ENCODE peak calls at places on chromosomes 3 and 15, in six cellular contexts. One of them, this sample, is unnamed.

GRCh38 chr3:76582632-76583378 is 457.1 kb upstream of the ROBO2 start:
- DNase-seq in hepatocyte: no peak
- DNase-seq in CD8-positive, alpha-beta T cell: no peak
- DNase-seq in cardiac muscle cell: no peak
- DNase-seq in fibroblast of lung: no peak
- DNase-seq in psoas muscle: no peak
- DNase-seq in this sample: no peak

GRCh38 chr3:126476166-126476975 is 680 bp upstream of the ZXDC start:
- DNase-seq in hepatocyte: no peak
- DNase-seq in CD8-positive, alpha-beta T cell: no peak
- DNase-seq in cardiac muscle cell: no peak
- DNase-seq in fibroblast of lung: no peak
- DNase-seq in psoas muscle: peak; percentile 85
- DNase-seq in this sample: no peak

GRCh38 chr3:52204337-52205073 is 6.5 kb downstream of the ALAS1 start:
- DNase-seq in hepatocyte: no peak
- DNase-seq in CD8-positive, alpha-beta T cell: no peak
- DNase-seq in cardiac muscle cell: no peak
- DNase-seq in fibroblast of lung: no peak
- DNase-seq in psoas muscle: no peak
- DNase-seq in this sample: no peak

GRCh38 chr3:78353231-78353630 is 1313.3 kb downstream of the ROBO2 start:
- DNase-seq in hepatocyte: no peak
- DNase-seq in CD8-positive, alpha-beta T cell: no peak
- DNase-seq in cardiac muscle cell: no peak
- DNase-seq in fibroblast of lung: no peak
- DNase-seq in psoas muscle: no peak
- DNase-seq in this sample: no peak

GRCh38 chr15:78018968-78019644 is 58.4 kb downstream of the TBC1D2B start:
- DNase-seq in hepatocyte: no peak
- DNase-seq in CD8-positive, alpha-beta T cell: peak; percentile 17
- DNase-seq in cardiac muscle cell: peak; percentile 50
- DNase-seq in fibroblast of lung: no peak
- DNase-seq in psoas muscle: no peak
- DNase-seq in this sample: no peak

GRCh38 chr15:41746802-41747201 is 27.5 kb upstream of the MAPKBP1 start:
- DNase-seq in hepatocyte: no peak
- DNase-seq in CD8-positive, alpha-beta T cell: no peak
- DNase-seq in cardiac muscle cell: no peak
- DNase-seq in fibroblast of lung: peak; percentile 19
- DNase-seq in psoas muscle: no peak
- DNase-seq in this sample: no peak

GRCh38 chr3:177126015-177126773 is 71.1 kb downstream of the TBL1XR1 start:
- DNase-seq in hepatocyte: no peak
- DNase-seq in CD8-positive, alpha-beta T cell: no peak
- DNase-seq in cardiac muscle cell: no peak
- DNase-seq in fibroblast of lung: peak; percentile 75
- DNase-seq in psoas muscle: no peak
- DNase-seq in this sample: no peak

GRCh38 chr3:66991478-66991877 is 6.6 kb upstream of the KBTBD8 start:
- DNase-seq in hepatocyte: peak; percentile 49
- DNase-seq in CD8-positive, alpha-beta T cell: no peak
- DNase-seq in cardiac muscle cell: no peak
- DNase-seq in fibroblast of lung: peak; percentile 93
- DNase-seq in psoas muscle: no peak
- DNase-seq in this sample: no peak

GRCh38 chr3:36697397-36698001 is 66.9 kb downstream of the DCLK3 start:
- DNase-seq in hepatocyte: no peak
- DNase-seq in CD8-positive, alpha-beta T cell: no peak
- DNase-seq in cardiac muscle cell: peak; percentile 38
- DNase-seq in fibroblast of lung: no peak
- DNase-seq in psoas muscle: no peak
- DNase-seq in this sample: no peak

GRCh38 chr15:59953392-59953883 is 50.7 kb upstream of the FOXB1 start:
- DNase-seq in hepatocyte: peak; percentile 7
- DNase-seq in CD8-positive, alpha-beta T cell: no peak
- DNase-seq in cardiac muscle cell: no peak
- DNase-seq in fibroblast of lung: no peak
- DNase-seq in psoas muscle: no peak
- DNase-seq in this sample: no peak

GRCh38 chr3:46593979-46594378 is 18.3 kb upstream of the FAM240A start:
- DNase-seq in hepatocyte: no peak
- DNase-seq in CD8-positive, alpha-beta T cell: no peak
- DNase-seq in cardiac muscle cell: no peak
- DNase-seq in fibroblast of lung: no peak
- DNase-seq in psoas muscle: no peak
- DNase-seq in this sample: no peak

GRCh38 chr3:177705976-177706866 is 508.9 kb upstream of the TBL1XR1 start:
- DNase-seq in hepatocyte: no peak
- DNase-seq in CD8-positive, alpha-beta T cell: no peak
- DNase-seq in cardiac muscle cell: no peak
- DNase-seq in fibroblast of lung: peak; percentile 3
- DNase-seq in psoas muscle: peak; percentile 70
- DNase-seq in this sample: no peak

GRCh38 chr15:98514034-98514622 is 134.2 kb upstream of the IGF1R start:
- DNase-seq in hepatocyte: no peak
- DNase-seq in CD8-positive, alpha-beta T cell: no peak
- DNase-seq in cardiac muscle cell: peak; percentile 14
- DNase-seq in fibroblast of lung: no peak
- DNase-seq in psoas muscle: no peak
- DNase-seq in this sample: no peak

GRCh38 chr3:8769088-8769822 is at the start of gene OXTR:
- DNase-seq in hepatocyte: peak; percentile 85
- DNase-seq in CD8-positive, alpha-beta T cell: peak; percentile 36
- DNase-seq in cardiac muscle cell: peak; percentile 87
- DNase-seq in fibroblast of lung: peak; percentile 69
- DNase-seq in psoas muscle: peak; percentile 81
- DNase-seq in this sample: no peak

GRCh38 chr3:34948431-34948971 is 690.8 kb upstream of the ARPP21 start:
- DNase-seq in hepatocyte: no peak
- DNase-seq in CD8-positive, alpha-beta T cell: no peak
- DNase-seq in cardiac muscle cell: no peak
- DNase-seq in fibroblast of lung: no peak
- DNase-seq in psoas muscle: no peak
- DNase-seq in this sample: no peak

GRCh38 chr3:64621726-64622400 is 65.9 kb downstream of the ADAMTS9 start:
- DNase-seq in hepatocyte: no peak
- DNase-seq in CD8-positive, alpha-beta T cell: no peak
- DNase-seq in cardiac muscle cell: no peak
- DNase-seq in fibroblast of lung: no peak
- DNase-seq in psoas muscle: no peak
- DNase-seq in this sample: no peak

GRCh38 chr15:31148622-31149505 is 47.3 kb upstream of the TRPM1 start:
- DNase-seq in hepatocyte: no peak
- DNase-seq in CD8-positive, alpha-beta T cell: no peak
- DNase-seq in cardiac muscle cell: no peak
- DNase-seq in fibroblast of lung: no peak
- DNase-seq in psoas muscle: no peak
- DNase-seq in this sample: no peak

GRCh38 chr3:194091141-194091540 is 44.8 kb upstream of the HES1 start:
- DNase-seq in hepatocyte: no peak
- DNase-seq in CD8-positive, alpha-beta T cell: no peak
- DNase-seq in cardiac muscle cell: no peak
- DNase-seq in fibroblast of lung: no peak
- DNase-seq in psoas muscle: no peak
- DNase-seq in this sample: peak; percentile 78

GRCh38 chr15:69794643-69795461 is 302.9 kb downstream of the TLE3 start:
- DNase-seq in hepatocyte: no peak
- DNase-seq in CD8-positive, alpha-beta T cell: no peak
- DNase-seq in cardiac muscle cell: peak; percentile 34
- DNase-seq in fibroblast of lung: peak; percentile 13
- DNase-seq in psoas muscle: no peak
- DNase-seq in this sample: peak; percentile 26

GRCh38 chr3:33186524-33187367 is 31.9 kb downstream of the SUSD5 start:
- DNase-seq in hepatocyte: peak; percentile 74
- DNase-seq in CD8-positive, alpha-beta T cell: no peak
- DNase-seq in cardiac muscle cell: no peak
- DNase-seq in fibroblast of lung: no peak
- DNase-seq in psoas muscle: no peak
- DNase-seq in this sample: no peak

GRCh38 chr3:55481067-55481917 is 5.8 kb downstream of the WNT5A start:
- DNase-seq in hepatocyte: peak; percentile 69
- DNase-seq in CD8-positive, alpha-beta T cell: no peak
- DNase-seq in cardiac muscle cell: peak; percentile 28
- DNase-seq in fibroblast of lung: peak; percentile 72
- DNase-seq in psoas muscle: peak; percentile 70
- DNase-seq in this sample: no peak

GRCh38 chr3:67907735-67908134 is 253.3 kb upstream of the SUCLG2 start:
- DNase-seq in hepatocyte: no peak
- DNase-seq in CD8-positive, alpha-beta T cell: no peak
- DNase-seq in cardiac muscle cell: no peak
- DNase-seq in fibroblast of lung: no peak
- DNase-seq in psoas muscle: no peak
- DNase-seq in this sample: no peak

GRCh38 chr3:76551739-76552138 is 488.2 kb upstream of the ROBO2 start:
- DNase-seq in hepatocyte: no peak
- DNase-seq in CD8-positive, alpha-beta T cell: no peak
- DNase-seq in cardiac muscle cell: no peak
- DNase-seq in fibroblast of lung: no peak
- DNase-seq in psoas muscle: no peak
- DNase-seq in this sample: no peak

GRCh38 chr3:102443021-102443420 is 8.2 kb downstream of the ZPLD1 start:
- DNase-seq in hepatocyte: no peak
- DNase-seq in CD8-positive, alpha-beta T cell: no peak
- DNase-seq in cardiac muscle cell: no peak
- DNase-seq in fibroblast of lung: peak; percentile 31
- DNase-seq in psoas muscle: no peak
- DNase-seq in this sample: no peak

GRCh38 chr3:126135398-126136076 is 44.8 kb downstream of the ALDH1L1 start:
- DNase-seq in hepatocyte: no peak
- DNase-seq in CD8-positive, alpha-beta T cell: no peak
- DNase-seq in cardiac muscle cell: no peak
- DNase-seq in fibroblast of lung: no peak
- DNase-seq in psoas muscle: peak; percentile 19
- DNase-seq in this sample: no peak

GRCh38 chr3:125072749-125073404 is 17.1 kb upstream of the HEG1 start:
- DNase-seq in hepatocyte: no peak
- DNase-seq in CD8-positive, alpha-beta T cell: no peak
- DNase-seq in cardiac muscle cell: no peak
- DNase-seq in fibroblast of lung: peak; percentile 62
- DNase-seq in psoas muscle: no peak
- DNase-seq in this sample: no peak

GRCh38 chr3:125077864-125078263 is 22.1 kb upstream of the HEG1 start:
- DNase-seq in hepatocyte: no peak
- DNase-seq in CD8-positive, alpha-beta T cell: no peak
- DNase-seq in cardiac muscle cell: no peak
- DNase-seq in fibroblast of lung: no peak
- DNase-seq in psoas muscle: no peak
- DNase-seq in this sample: no peak

GRCh38 chr3:125076464-125076863 is 20.7 kb upstream of the HEG1 start:
- DNase-seq in hepatocyte: no peak
- DNase-seq in CD8-positive, alpha-beta T cell: no peak
- DNase-seq in cardiac muscle cell: no peak
- DNase-seq in fibroblast of lung: no peak
- DNase-seq in psoas muscle: no peak
- DNase-seq in this sample: no peak

GRCh38 chr3:125073506-125073905 is 17.7 kb upstream of the HEG1 start:
- DNase-seq in hepatocyte: no peak
- DNase-seq in CD8-positive, alpha-beta T cell: no peak
- DNase-seq in cardiac muscle cell: no peak
- DNase-seq in fibroblast of lung: no peak
- DNase-seq in psoas muscle: no peak
- DNase-seq in this sample: no peak

DNA sequence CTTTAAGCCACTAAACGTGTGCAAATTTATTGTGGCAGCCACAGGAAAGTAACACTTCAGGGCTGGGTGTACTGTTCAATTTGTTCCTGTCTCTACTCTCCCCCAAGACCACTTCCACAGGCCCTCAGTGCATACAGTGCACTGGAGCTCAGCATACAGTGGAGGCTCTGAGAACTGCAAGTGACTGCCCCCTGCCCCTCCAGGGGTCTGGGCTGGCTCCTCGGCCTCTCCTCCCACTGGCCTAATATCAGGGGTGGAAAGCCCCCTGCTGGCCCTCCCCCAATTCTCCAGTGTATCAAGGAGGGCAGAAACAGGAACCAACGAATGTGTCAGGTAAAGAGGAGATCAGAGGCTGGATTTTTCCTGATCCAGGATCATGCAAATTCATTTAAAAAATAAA is 19.9 kb upstream of the HEG1 start:
- DNase-seq in hepatocyte: no peak
- DNase-seq in CD8-positive, alpha-beta T cell: no peak
- DNase-seq in cardiac muscle cell: peak; percentile 32
- DNase-seq in fibroblast of lung: no peak
- DNase-seq in psoas muscle: no peak
- DNase-seq in this sample: no peak
- TF ChIP-seq CTCF in hepatocyte: no peak
- TF ChIP-seq CTCF in CD8-positive, alpha-beta T cell: no peak
- TF ChIP-seq CTCF in cardiac muscle cell: no peak
- TF ChIP-seq CTCF in fibroblast of lung: no peak
- TF ChIP-seq CTCF in psoas muscle: no peak
- TF ChIP-seq CTCF in this sample: no peak

GRCh38 chr15:66565731-66566130 is at the start of gene LCTL:
- DNase-seq in hepatocyte: no peak
- DNase-seq in CD8-positive, alpha-beta T cell: no peak
- DNase-seq in cardiac muscle cell: peak; percentile 34
- DNase-seq in fibroblast of lung: peak; percentile 46
- DNase-seq in psoas muscle: no peak
- DNase-seq in this sample: no peak
- H3K4me3 ChIP-seq in hepatocyte: no peak within 1 kb of the TSS
- H3K4me3 ChIP-seq in CD8-positive, alpha-beta T cell: no peak within 1 kb of the TSS
- H3K4me3 ChIP-seq in cardiac muscle cell: no peak within 1 kb of the TSS
- H3K4me3 ChIP-seq in fibroblast of lung: no peak within 1 kb of the TSS
- H3K4me3 ChIP-seq in psoas muscle: no peak within 1 kb of the TSS
- H3K4me3 ChIP-seq in this sample: no peak within 1 kb of the TSS

GRCh38 chr3:172332256-172333041 is 115.8 kb downstream of the GHSR start:
- DNase-seq in hepatocyte: peak; percentile 76
- DNase-seq in CD8-positive, alpha-beta T cell: peak; percentile 62
- DNase-seq in cardiac muscle cell: peak; percentile 66
- DNase-seq in fibroblast of lung: peak; percentile 68
- DNase-seq in psoas muscle: no peak
- DNase-seq in this sample: no peak
- H3K36me3 ChIP-seq in hepatocyte: no peaks in the 10 kb centered on the region
- H3K36me3 ChIP-seq in CD8-positive, alpha-beta T cell: no peaks in the 10 kb centered on the region
- H3K36me3 ChIP-seq in cardiac muscle cell: peaks cover 56% of the 10 kb centered on the region
- H3K36me3 ChIP-seq in fibroblast of lung: peaks cover 15% of the 10 kb centered on the region
- H3K36me3 ChIP-seq in psoas muscle: peaks cover 86% of the 10 kb centered on the region
- H3K36me3 ChIP-seq in this sample: peaks cover 1% of the 10 kb centered on the region

DNA sequence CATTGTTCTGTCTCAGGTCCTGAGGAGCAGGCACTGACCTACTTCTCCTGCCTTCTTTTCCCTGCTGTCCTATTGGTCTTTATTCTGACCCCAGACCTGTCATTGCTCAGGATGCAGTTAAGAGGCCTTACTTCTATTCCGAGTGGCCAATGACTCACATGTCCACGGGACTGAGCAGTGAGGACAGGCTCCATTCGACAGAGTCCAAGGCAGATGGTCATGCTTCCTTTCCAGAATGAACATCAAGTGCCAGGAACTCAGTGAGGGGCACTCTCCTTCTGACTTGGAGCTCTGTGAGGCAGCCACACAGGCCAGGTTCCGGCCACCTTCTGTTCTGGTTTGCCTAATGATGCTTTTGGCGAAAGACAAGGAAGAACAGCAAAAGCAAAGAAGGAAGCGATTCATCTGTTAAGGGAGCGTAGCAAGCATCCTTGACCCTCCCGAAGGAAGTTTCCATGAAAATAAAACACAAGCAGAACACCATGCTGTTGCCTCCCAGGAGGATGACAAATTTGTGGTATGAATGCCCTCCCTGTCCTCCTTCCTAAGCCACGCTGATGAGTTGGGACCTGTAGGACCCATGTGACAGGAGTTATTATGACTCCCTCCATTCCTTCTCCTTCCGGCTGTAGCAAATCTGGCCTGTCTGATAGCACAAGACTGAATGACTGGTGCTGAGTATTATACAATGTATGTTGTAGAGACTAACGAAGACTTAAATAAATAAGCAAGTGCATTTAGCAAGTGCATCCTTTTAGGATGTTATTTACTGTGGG is 14.4 kb upstream of the TPRG1 start:
- DNase-seq in hepatocyte: no peak
- DNase-seq in CD8-positive, alpha-beta T cell: no peak
- DNase-seq in cardiac muscle cell: no peak
- DNase-seq in fibroblast of lung: no peak
- DNase-seq in psoas muscle: no peak
- DNase-seq in this sample: no peak
- TF ChIP-seq CTCF in hepatocyte: no peak
- TF ChIP-seq CTCF in CD8-positive, alpha-beta T cell: no peak
- TF ChIP-seq CTCF in cardiac muscle cell: no peak
- TF ChIP-seq CTCF in fibroblast of lung: no peak
- TF ChIP-seq CTCF in psoas muscle: no peak
- TF ChIP-seq CTCF in this sample: no peak